ENCODE peak calls at places on chromosomes 5 and 9, in six cellular contexts. M, Z, L, D, H and P are unnamed samples.

GRCh38 chr5:96893342-96893741 is 17.0 kb downstream of the ERAP2 start:
- DNase-seq in M (peak), Z (peak), L (no peak), D (peak), H (no peak), P (no peak)

GRCh38 chr9:4762108-4762888 is 21.3 kb upstream of the AK3 start:
- DNase-seq in M (peak), Z (peak), L (no peak), D (peak), H (peak), P (peak)

GRCh38 chr9:95515272-95516113 is 1.3 kb downstream of the PTCH1 start:
- DNase-seq in M (no peak), Z (no peak), L (no peak), D (no peak), H (peak), P (no peak)

GRCh38 chr5:68285857-68286611 is 70.5 kb downstream of the PIK3R1 start:
- DNase-seq in M (no peak), Z (peak), L (no peak), D (no peak), H (no peak), P (no peak)

GRCh38 chr5:33588654-33589372 is 148.0 kb downstream of the TARS1 start:
- DNase-seq in M (no peak), Z (no peak), L (no peak), D (peak), H (no peak), P (no peak)

GRCh38 chr5:76555717-76556116 is 67.5 kb downstream of the F2RL2 start:
- DNase-seq in M (no peak), Z (no peak), L (no peak), D (no peak), H (no peak), P (no peak)

GRCh38 chr9:4262735-4263141 is 37.1 kb downstream of the GLIS3 start:
- DNase-seq in M (no peak), Z (peak), L (no peak), D (no peak), H (no peak), P (no peak)

GRCh38 chr9:21677834-21678233 is 124.6 kb upstream of the MTAP start:
- DNase-seq in M (no peak), Z (peak), L (no peak), D (no peak), H (no peak), P (no peak)

GRCh38 chr5:1657161-1657741 is 133.5 kb upstream of the LPCAT1 start:
- DNase-seq in M (no peak), Z (no peak), L (no peak), D (no peak), H (no peak), P (no peak)

GRCh38 chr5:72117281-72117680 is 10.0 kb downstream of the MAP1B start:
- DNase-seq in M (no peak), Z (no peak), L (no peak), D (no peak), H (no peak), P (no peak)

GRCh38 chr9:130988905-130989304 is 20.1 kb upstream of the LAMC3 start:
- DNase-seq in M (no peak), Z (no peak), L (no peak), D (no peak), H (no peak), P (no peak)

GRCh38 chr5:75306746-75307145 is 30.3 kb upstream of the HMGCR start:
- DNase-seq in M (no peak), Z (peak), L (no peak), D (no peak), H (no peak), P (no peak)

GRCh38 chr5:176606032-176606431 is 3.9 kb downstream of the GPRIN1 start:
- DNase-seq in M (no peak), Z (no peak), L (no peak), D (no peak), H (no peak), P (no peak)

GRCh38 chr5:139660916-139661814 is 13.0 kb downstream of the CXXC5 start:
- DNase-seq in M (no peak), Z (peak), L (no peak), D (no peak), H (peak), P (no peak)

GRCh38 chr9:68560131-68560844 is 19.6 kb upstream of the TMEM252 start:
- DNase-seq in M (peak), Z (peak), L (no peak), D (peak), H (peak), P (peak)

GRCh38 chr9:124813041-124813440 is 36.1 kb downstream of the OLFML2A start:
- DNase-seq in M (no peak), Z (no peak), L (no peak), D (no peak), H (no peak), P (no peak)